ENCODE peak calls at places on chromosomes 7 and 10, in four cellular contexts. R is AG04449, Q is fibroblast of the aortic adventitia, B is occipital lobe. C is an unnamed sample.

GRCh38 chr7:18995811-18996400 is 121.5 kb downstream of the TWIST1 start:
- DNase-seq in R (no peak), B (no peak), Q (no peak), C (no peak)

GRCh38 chr10:89352039-89352597 is 24.3 kb downstream of the IFIT3 start:
- DNase-seq in R (peak; percentile 94), B (no peak), Q (peak; percentile 100), C (peak; percentile 94)

GRCh38 chr10:43202657-43203490 is 64.0 kb downstream of the RASGEF1A start:
- DNase-seq in B (no peak), Q (no peak), R (no peak), C (no peak)

GRCh38 chr7:116792813-116793212 is 69.6 kb upstream of the CAPZA2 start:
- DNase-seq in Q (no peak), B (no peak), R (no peak), C (no peak)

GRCh38 chr7:69619619-69620018 is 21.3 kb downstream of the AUTS2 start:
- DNase-seq in B (no peak), Q (no peak), R (no peak), C (no peak)

GRCh38 chr7:53070883-53071282 is 35.5 kb downstream of the POM121L12 start:
- DNase-seq in Q (no peak), R (no peak), B (no peak), C (no peak)

GRCh38 chr7:98727146-98727709 is 110.1 kb downstream of the NPTX2 start:
- DNase-seq in Q (no peak), R (no peak), B (no peak), C (no peak)

GRCh38 chr10:42936580-42936979 is 140.3 kb upstream of the RET start:
- DNase-seq in Q (no peak), R (no peak), B (no peak), C (no peak)

GRCh38 chr10:28293238-28294168 is 9.4 kb downstream of the MPP7 start:
- DNase-seq in R (no peak), Q (peak; percentile 3), B (no peak), C (no peak)

GRCh38 chr7:1677206-1678069 is 7.4 kb downstream of the ELFN1 start:
- DNase-seq in B (no peak), Q (no peak), R (no peak), C (no peak)

GRCh38 chr10:37865957-37866671 is 8.7 kb upstream of the ZNF248 start:
- DNase-seq in R (no peak), Q (no peak), B (no peak), C (no peak)